ENCODE peak calls at places on chromosomes 7 and 10, in nine cellular contexts. G is stimulated activated naive CD4-positive, alpha-beta T cell; C is midbrain; Y is activated T-cell treated with anti-CD3 and anti-CD28 coated beads, Interleukin-2, amount 50 U/mL, for 72 hours; K is AG04450; S is stimulated activated CD8-positive, alpha-beta memory T cell treated with anti-CD3 and anti-CD28 coated beads, Interleukin-15, amount 100 ng/mL, for 24 hours; T is A172; U is mesenchymal stem cell; J is GM18507. H is an unnamed sample.

GRCh38 chr10:27646194-27646593 is 99.4 kb downstream of the MKX start:
- DNase-seq in U (no peak), T (no peak), Y (no peak), C (no peak), K (no peak), S (no peak), G (no peak), J (no peak), H (no peak)

GRCh38 chr7:14069961-14070360 is 80.5 kb upstream of the ETV1 start:
- DNase-seq in C (no peak), Y (no peak), U (no peak), S (no peak), J (no peak), T (no peak), G (no peak), K (no peak), H (no peak)

GRCh38 chr10:88314362-88314761 is 268.8 kb downstream of the RNLS start:
- DNase-seq in T (no peak), J (no peak), K (no peak), S (no peak), G (no peak), C (no peak), Y (no peak), U (no peak), H (no peak)

GRCh38 chr10:46052791-46053375 is 6.8 kb upstream of the MSMB start:
- DNase-seq in C (no peak), G (no peak), S (no peak), T (no peak), J (no peak), K (no peak), U (no peak), Y (no peak), H (no peak)

GRCh38 chr10:46096909-46097575 is 51.0 kb upstream of the MSMB start:
- DNase-seq in C (no peak), T (no peak), K (no peak), G (no peak), J (no peak), S (no peak), U (peak; percentile 35), Y (no peak), H (peak; percentile 13)

GRCh38 chr7:14606101-14606500 is 296.4 kb downstream of the DGKB start:
- DNase-seq in K (no peak), U (peak; percentile 61), G (no peak), S (no peak), J (no peak), Y (no peak), T (no peak), C (no peak), H (no peak)

GRCh38 chr7:24975172-24975571 is 4.8 kb downstream of the OSBPL3 start:
- DNase-seq in Y (no peak), G (no peak), S (no peak), T (no peak), U (no peak), K (no peak), J (no peak), C (no peak), H (no peak)

GRCh38 chr10:11525503-11525902 is 85.9 kb downstream of the USP6NL start:
- DNase-seq in C (no peak), T (no peak), U (no peak), G (no peak), Y (no peak), S (no peak), J (no peak), K (no peak), H (no peak)

GRCh38 chr10:9858816-9859215 is 1158.9 kb upstream of the CELF2 start:
- DNase-seq in S (no peak), Y (no peak), T (no peak), C (no peak), G (no peak), U (no peak), J (no peak), K (no peak), H (no peak)

GRCh38 chr10:102624751-102625330 is 19.4 kb upstream of the TRIM8 start:
- DNase-seq in G (no peak), J (no peak), C (no peak), T (no peak), S (no peak), Y (no peak), K (no peak), U (no peak), H (no peak)

GRCh38 chr7:130365511-130366441 is 14.5 kb upstream of the CPA1 start:
- DNase-seq in C (no peak), G (no peak), S (no peak), T (peak; percentile 94), Y (peak; percentile 43), J (peak; percentile 35), K (peak; percentile 86), U (peak; percentile 93), H (peak; percentile 96)

GRCh38 chr10:111986079-111986478 is 197.5 kb downstream of the GPAM start:
- DNase-seq in K (no peak), C (no peak), U (no peak), T (no peak), S (no peak), J (no peak), Y (no peak), G (no peak), H (no peak)

GRCh38 chr7:94971051-94971867 is 63.9 kb downstream of the PPP1R9A start:
- DNase-seq in C (no peak), J (no peak), S (no peak), G (no peak), K (no peak), U (no peak), Y (no peak), T (no peak), H (peak; percentile 7)

GRCh38 chr7:66204822-66205735 is at the start of gene TPST1:
- DNase-seq in U (peak; percentile 90), Y (peak; percentile 87), G (peak; percentile 73), S (peak; percentile 56), T (peak; percentile 87), J (peak; percentile 96), K (peak; percentile 59), C (peak; percentile 96), H (peak; percentile 98)

GRCh38 chr7:113371376-113372043 is 253.2 kb upstream of the SMIM30 start:
- DNase-seq in Y (no peak), T (no peak), S (no peak), K (peak; percentile 13), U (no peak), C (no peak), J (no peak), G (no peak), H (no peak)

GRCh38 chr7:20435305-20435704 is 104.6 kb downstream of the ITGB8 start:
- DNase-seq in T (no peak), G (no peak), U (no peak), K (no peak), C (no peak), J (no peak), Y (no peak), S (no peak), H (no peak)

GRCh38 chr7:101924171-101924570 is 106.7 kb downstream of the CUX1 start:
- DNase-seq in T (peak; percentile 94), G (no peak), C (no peak), J (no peak), U (peak; percentile 91), Y (peak; percentile 11), K (no peak), S (no peak), H (peak; percentile 78)

GRCh38 chr7:151240942-151241754 is 7.3 kb downstream of the SMARCD3 start:
- DNase-seq in U (no peak), G (no peak), T (no peak), Y (no peak), J (no peak), K (no peak), S (no peak), C (no peak), H (no peak)

GRCh38 chr7:139750459-139751095 is 27.2 kb downstream of the HIPK2 start:
- DNase-seq in T (no peak), G (no peak), U (no peak), K (no peak), C (no peak), J (no peak), S (no peak), Y (no peak), H (no peak)

GRCh38 chr10:43105119-43105792 is 28.4 kb downstream of the RET start:
- DNase-seq in G (peak; percentile 44), S (peak; percentile 69), U (peak; percentile 86), Y (peak; percentile 84), K (no peak), T (peak; percentile 49), C (peak; percentile 69), J (peak; percentile 85), H (peak; percentile 75)

GRCh38 chr10:80664071-80664680 is 126.5 kb downstream of the SH2D4B start:
- DNase-seq in K (no peak), T (peak; percentile 71), J (peak; percentile 30), C (peak; percentile 78), G (no peak), U (peak; percentile 73), Y (peak; percentile 56), S (no peak), H (peak; percentile 74)

GRCh38 chr10:62657244-62657835 is 147.2 kb upstream of the ADO start:
- DNase-seq in C (no peak), S (no peak), U (no peak), Y (no peak), G (no peak), J (no peak), K (no peak), T (no peak), H (no peak)

GRCh38 chr7:19016140-19016539 is 101.3 kb downstream of the TWIST1 start:
- DNase-seq in T (peak; percentile 23), K (no peak), S (no peak), C (no peak), Y (no peak), J (no peak), G (no peak), U (peak; percentile 54), H (no peak)

GRCh38 chr7:134778941-134779740 is at the start of gene CALD1:
- DNase-seq in T (peak; percentile 95), C (peak; percentile 15), G (no peak), Y (no peak), U (peak; percentile 96), K (peak; percentile 99), J (no peak), S (no peak), H (peak; percentile 100)

GRCh38 chr7:119974972-119975371 is 298.0 kb upstream of the KCND2 start:
- DNase-seq in J (no peak), K (no peak), U (no peak), G (no peak), Y (no peak), T (no peak), C (no peak), S (no peak), H (no peak)

GRCh38 chr10:49579621-49580020 is 30.5 kb upstream of the SLC18A3 start:
- DNase-seq in Y (no peak), K (no peak), J (no peak), G (no peak), U (peak; percentile 2), C (no peak), S (no peak), T (peak; percentile 42), H (no peak)

GRCh38 chr7:157271991-157272324 is 64.8 kb upstream of the DNAJB6 start:
- DNase-seq in T (peak; percentile 57), U (peak; percentile 98), G (no peak), Y (no peak), J (no peak), S (no peak), K (peak; percentile 98), C (peak; percentile 35), H (peak; percentile 88)

H was measured in Daoy.